ENCODE peak calls at places on chromosome 5, in five cellular contexts. One of them, this sample, is unnamed.

GRCh38 chr5:35876922-35877321 is 20.2 kb downstream of the IL7R start:
- DNase-seq in hippocampal formation: no peak
- DNase-seq in fibroblast of lung: peak
- DNase-seq in CD8-positive, alpha-beta memory T cell: no peak
- DNase-seq in caudate nucleus: no peak
- DNase-seq in this sample: no peak

GRCh38 chr5:178208540-178209227 is 4.4 kb downstream of the HNRNPAB start:
- DNase-seq in hippocampal formation: no peak
- DNase-seq in fibroblast of lung: no peak
- DNase-seq in CD8-positive, alpha-beta memory T cell: no peak
- DNase-seq in caudate nucleus: no peak
- DNase-seq in this sample: no peak

GRCh38 chr5:41738695-41739354 is 131.4 kb downstream of the OXCT1 start:
- DNase-seq in hippocampal formation: no peak
- DNase-seq in fibroblast of lung: no peak
- DNase-seq in CD8-positive, alpha-beta memory T cell: no peak
- DNase-seq in caudate nucleus: no peak
- DNase-seq in this sample: no peak

GRCh38 chr5:72662936-72663335 is 153.5 kb upstream of the TNPO1 start:
- DNase-seq in hippocampal formation: no peak
- DNase-seq in fibroblast of lung: no peak
- DNase-seq in CD8-positive, alpha-beta memory T cell: no peak
- DNase-seq in caudate nucleus: no peak
- DNase-seq in this sample: no peak

GRCh38 chr5:1666221-1666620 is 133.4 kb downstream of the MRPL36 start:
- DNase-seq in hippocampal formation: no peak
- DNase-seq in fibroblast of lung: no peak
- DNase-seq in CD8-positive, alpha-beta memory T cell: no peak
- DNase-seq in caudate nucleus: no peak
- DNase-seq in this sample: no peak

GRCh38 chr5:156393980-156394379 is 67.0 kb downstream of the SGCD start:
- DNase-seq in hippocampal formation: no peak
- DNase-seq in fibroblast of lung: no peak
- DNase-seq in CD8-positive, alpha-beta memory T cell: no peak
- DNase-seq in caudate nucleus: no peak
- DNase-seq in this sample: no peak

GRCh38 chr5:67983251-67983941 is 232.2 kb upstream of the PIK3R1 start:
- DNase-seq in hippocampal formation: no peak
- DNase-seq in fibroblast of lung: peak
- DNase-seq in CD8-positive, alpha-beta memory T cell: no peak
- DNase-seq in caudate nucleus: no peak
- DNase-seq in this sample: no peak

GRCh38 chr5:35884789-35885172 is 28.1 kb downstream of the IL7R start:
- DNase-seq in hippocampal formation: no peak
- DNase-seq in fibroblast of lung: no peak
- DNase-seq in CD8-positive, alpha-beta memory T cell: no peak
- DNase-seq in caudate nucleus: no peak
- DNase-seq in this sample: no peak

GRCh38 chr5:532521-533242 is 8.4 kb upstream of the SLC9A3 start:
- DNase-seq in hippocampal formation: no peak
- DNase-seq in fibroblast of lung: no peak
- DNase-seq in CD8-positive, alpha-beta memory T cell: no peak
- DNase-seq in caudate nucleus: no peak
- DNase-seq in this sample: no peak

GRCh38 chr5:138241688-138242547 is 28.8 kb upstream of the CDC23 start:
- DNase-seq in hippocampal formation: no peak
- DNase-seq in fibroblast of lung: peak
- DNase-seq in CD8-positive, alpha-beta memory T cell: no peak
- DNase-seq in caudate nucleus: no peak
- DNase-seq in this sample: no peak

This sample was measured in CD4-positive, alpha-beta memory T cell.